ENCODE peak calls at places on chromosomes 13 and 19, in eight cellular contexts. One of them, this sample, is unnamed.

GRCh38 chr13:113411216-113412023 is 41.9 kb downstream of the ADPRHL1 start:
- DNase-seq in upper lobe of right lung: peak; percentile 62
- DNase-seq in MM.1S: no peak
- DNase-seq in pancreas: peak; percentile 32
- DNase-seq in left ventricle myocardium inferior: peak; percentile 79
- DNase-seq in IMR-90: peak; percentile 99
- DNase-seq in stomach: no peak
- DNase-seq in tibial artery: peak; percentile 71
- DNase-seq in this sample: no peak

GRCh38 chr13:48660356-48661076 is 6.8 kb downstream of the CYSLTR2 start:
- DNase-seq in upper lobe of right lung: no peak
- DNase-seq in MM.1S: no peak
- DNase-seq in pancreas: no peak
- DNase-seq in left ventricle myocardium inferior: no peak
- DNase-seq in IMR-90: no peak
- DNase-seq in stomach: no peak
- DNase-seq in tibial artery: no peak
- DNase-seq in this sample: peak; percentile 79

GRCh38 chr19:54616840-54617560 is 13.3 kb upstream of the LILRB1 start:
- DNase-seq in upper lobe of right lung: no peak
- DNase-seq in MM.1S: no peak
- DNase-seq in pancreas: no peak
- DNase-seq in left ventricle myocardium inferior: no peak
- DNase-seq in IMR-90: no peak
- DNase-seq in stomach: no peak
- DNase-seq in tibial artery: no peak
- DNase-seq in this sample: peak; percentile 74

GRCh38 chr13:114129649-114130062 is 2.8 kb downstream of the RASA3 start:
- DNase-seq in upper lobe of right lung: no peak
- DNase-seq in MM.1S: no peak
- DNase-seq in pancreas: no peak
- DNase-seq in left ventricle myocardium inferior: no peak
- DNase-seq in IMR-90: no peak
- DNase-seq in stomach: no peak
- DNase-seq in tibial artery: no peak
- DNase-seq in this sample: no peak

GRCh38 chr13:49731766-49732165 is 40.5 kb upstream of the EBPL start:
- DNase-seq in upper lobe of right lung: no peak
- DNase-seq in MM.1S: no peak
- DNase-seq in pancreas: no peak
- DNase-seq in left ventricle myocardium inferior: no peak
- DNase-seq in IMR-90: peak; percentile 91
- DNase-seq in stomach: no peak
- DNase-seq in tibial artery: no peak
- DNase-seq in this sample: no peak

GRCh38 chr19:30344446-30345425 is 27.4 kb upstream of the ZNF536 start:
- DNase-seq in upper lobe of right lung: no peak
- DNase-seq in MM.1S: no peak
- DNase-seq in pancreas: no peak
- DNase-seq in left ventricle myocardium inferior: no peak
- DNase-seq in IMR-90: no peak
- DNase-seq in stomach: no peak
- DNase-seq in tibial artery: no peak
- DNase-seq in this sample: no peak

GRCh38 chr13:79904581-79904980 is 423.6 kb downstream of the NDFIP2 start:
- DNase-seq in upper lobe of right lung: no peak
- DNase-seq in MM.1S: no peak
- DNase-seq in pancreas: no peak
- DNase-seq in left ventricle myocardium inferior: no peak
- DNase-seq in IMR-90: peak; percentile 8
- DNase-seq in stomach: no peak
- DNase-seq in tibial artery: no peak
- DNase-seq in this sample: no peak

GRCh38 chr13:20721454-20722357 is 18.2 kb downstream of the IL17D start:
- DNase-seq in upper lobe of right lung: peak; percentile 73
- DNase-seq in MM.1S: no peak
- DNase-seq in pancreas: no peak
- DNase-seq in left ventricle myocardium inferior: peak; percentile 55
- DNase-seq in IMR-90: peak; percentile 79
- DNase-seq in stomach: peak; percentile 56
- DNase-seq in tibial artery: peak; percentile 60
- DNase-seq in this sample: no peak

GRCh38 chr19:30326076-30326710 is 46.0 kb upstream of the ZNF536 start:
- DNase-seq in upper lobe of right lung: no peak
- DNase-seq in MM.1S: no peak
- DNase-seq in pancreas: no peak
- DNase-seq in left ventricle myocardium inferior: peak; percentile 70
- DNase-seq in IMR-90: no peak
- DNase-seq in stomach: no peak
- DNase-seq in tibial artery: no peak
- DNase-seq in this sample: no peak

GRCh38 chr13:73497430-73497829 is 438.6 kb downstream of the KLF5 start:
- DNase-seq in upper lobe of right lung: no peak
- DNase-seq in MM.1S: no peak
- DNase-seq in pancreas: no peak
- DNase-seq in left ventricle myocardium inferior: no peak
- DNase-seq in IMR-90: no peak
- DNase-seq in stomach: no peak
- DNase-seq in tibial artery: no peak
- DNase-seq in this sample: no peak

GRCh38 chr13:95644611-95645052 is at the start of gene DZIP1:
- DNase-seq in upper lobe of right lung: peak; percentile 75
- DNase-seq in MM.1S: peak; percentile 38
- DNase-seq in pancreas: peak; percentile 88
- DNase-seq in left ventricle myocardium inferior: peak; percentile 81
- DNase-seq in IMR-90: peak; percentile 83
- DNase-seq in stomach: peak; percentile 41
- DNase-seq in tibial artery: peak; percentile 57
- DNase-seq in this sample: no peak

GRCh38 chr19:35628264-35628564 is 622 bp upstream of the RBM42 start:
- DNase-seq in upper lobe of right lung: no peak
- DNase-seq in MM.1S: no peak
- DNase-seq in pancreas: no peak
- DNase-seq in left ventricle myocardium inferior: no peak
- DNase-seq in IMR-90: no peak
- DNase-seq in stomach: no peak
- DNase-seq in tibial artery: no peak
- DNase-seq in this sample: no peak

DNA sequence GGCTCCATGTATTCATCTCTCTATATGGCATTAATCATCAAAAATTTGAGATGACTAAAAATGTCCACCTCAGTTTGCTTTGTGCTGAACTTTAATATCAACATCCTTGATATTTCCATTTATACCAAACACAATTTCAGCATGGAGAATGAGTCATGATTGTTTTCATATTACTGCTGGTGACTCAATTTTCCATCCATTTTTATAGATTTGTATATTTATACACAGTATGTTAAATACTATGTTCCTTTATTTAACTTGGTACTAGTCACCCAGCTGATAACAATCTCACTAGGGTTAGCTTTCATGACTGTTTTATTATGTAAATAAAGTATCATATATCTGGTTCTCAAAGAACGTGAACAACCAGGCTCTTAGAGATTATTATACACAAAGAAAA is 1255.1 kb downstream of the SLITRK1 start:
- DNase-seq in upper lobe of right lung: no peak
- DNase-seq in MM.1S: no peak
- DNase-seq in pancreas: no peak
- DNase-seq in left ventricle myocardium inferior: no peak
- DNase-seq in IMR-90: peak; percentile 91
- DNase-seq in stomach: no peak
- DNase-seq in tibial artery: no peak
- DNase-seq in this sample: no peak
- H3K27ac ChIP-seq in upper lobe of right lung: no peak overlapping the region
- H3K27ac ChIP-seq in MM.1S: no peak overlapping the region
- H3K27ac ChIP-seq in pancreas: no peak overlapping the region
- H3K27ac ChIP-seq in left ventricle myocardium inferior: no peak overlapping the region
- H3K27ac ChIP-seq in IMR-90: no peak overlapping the region
- H3K27ac ChIP-seq in stomach: no peak overlapping the region
- H3K27ac ChIP-seq in tibial artery: no peak overlapping the region
- H3K27ac ChIP-seq in this sample: no peak overlapping the region

GRCh38 chr19:41154060-41154459 is 39.0 kb upstream of the CYP2S1 start:
- DNase-seq in upper lobe of right lung: no peak
- DNase-seq in MM.1S: no peak
- DNase-seq in pancreas: no peak
- DNase-seq in left ventricle myocardium inferior: no peak
- DNase-seq in IMR-90: no peak
- DNase-seq in stomach: no peak
- DNase-seq in tibial artery: no peak
- DNase-seq in this sample: no peak

GRCh38 chr19:41159861-41160260 is 33.2 kb upstream of the CYP2S1 start:
- DNase-seq in upper lobe of right lung: no peak
- DNase-seq in MM.1S: no peak
- DNase-seq in pancreas: no peak
- DNase-seq in left ventricle myocardium inferior: no peak
- DNase-seq in IMR-90: no peak
- DNase-seq in stomach: no peak
- DNase-seq in tibial artery: no peak
- DNase-seq in this sample: no peak

GRCh38 chr19:41161903-41162302 is 31.1 kb upstream of the CYP2S1 start:
- DNase-seq in upper lobe of right lung: no peak
- DNase-seq in MM.1S: no peak
- DNase-seq in pancreas: no peak
- DNase-seq in left ventricle myocardium inferior: no peak
- DNase-seq in IMR-90: no peak
- DNase-seq in stomach: no peak
- DNase-seq in tibial artery: no peak
- DNase-seq in this sample: no peak

DNA sequence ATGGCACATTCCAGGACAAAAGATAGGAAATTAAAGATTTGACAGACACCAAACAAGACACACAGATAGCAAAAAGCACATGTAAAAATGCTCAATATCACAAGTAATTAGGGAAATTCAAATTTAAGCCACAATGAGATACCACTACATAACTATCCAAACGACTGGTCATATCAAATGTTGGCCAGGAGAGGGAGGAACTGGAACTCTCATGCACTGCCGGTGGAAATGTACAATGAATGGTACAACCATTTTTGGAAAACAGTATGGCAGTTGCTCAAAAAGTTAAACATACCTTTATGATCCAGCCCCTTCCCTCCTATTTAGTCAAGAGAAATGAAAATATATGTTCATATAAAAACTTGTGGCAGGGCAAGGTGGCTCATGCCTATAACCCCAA is 36.8 kb upstream of the CYP2S1 start:
- DNase-seq in upper lobe of right lung: no peak
- DNase-seq in MM.1S: no peak
- DNase-seq in pancreas: no peak
- DNase-seq in left ventricle myocardium inferior: no peak
- DNase-seq in IMR-90: no peak
- DNase-seq in stomach: no peak
- DNase-seq in tibial artery: no peak
- DNase-seq in this sample: no peak
- TF ChIP-seq CTCF in upper lobe of right lung: peak; percentile 10
- TF ChIP-seq CTCF in MM.1S: no peak
- TF ChIP-seq CTCF in pancreas: no peak
- TF ChIP-seq CTCF in left ventricle myocardium inferior: no peak
- TF ChIP-seq CTCF in IMR-90: no peak
- TF ChIP-seq CTCF in stomach: no peak
- TF ChIP-seq CTCF in tibial artery: no peak
- TF ChIP-seq CTCF in this sample: no peak

DNA sequence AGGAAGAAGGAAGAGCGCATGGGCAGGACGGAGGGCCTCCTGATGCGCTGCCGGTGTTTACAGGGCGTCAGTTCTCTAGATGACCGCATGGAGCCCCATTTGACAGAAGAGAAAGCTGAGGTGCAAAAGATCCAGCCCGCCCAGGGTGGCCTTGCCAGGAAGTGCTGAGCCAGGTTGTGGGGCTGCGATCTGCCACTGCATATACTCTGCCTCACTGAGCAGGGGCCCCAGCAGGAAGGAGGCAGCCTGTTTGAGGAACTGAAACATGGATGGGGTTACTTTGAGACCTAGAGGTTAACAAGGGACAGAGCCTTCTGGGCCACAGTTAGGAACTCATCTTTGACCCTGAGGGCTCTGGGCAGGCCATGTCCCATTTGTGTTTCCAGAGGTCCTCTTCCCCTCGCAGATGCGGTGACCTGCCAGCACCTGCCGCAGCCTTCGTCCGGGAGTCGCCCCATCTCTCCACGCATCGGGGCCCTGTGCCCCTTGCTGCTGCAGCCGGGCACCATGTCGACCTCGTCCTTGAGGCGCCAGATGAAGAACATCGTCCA is 3.2 kb downstream of the EPN1 start:
- DNase-seq in upper lobe of right lung: no peak
- DNase-seq in MM.1S: peak; percentile 88
- DNase-seq in pancreas: peak; percentile 56
- DNase-seq in left ventricle myocardium inferior: peak; percentile 45
- DNase-seq in IMR-90: no peak
- DNase-seq in stomach: peak; percentile 43
- DNase-seq in tibial artery: peak; percentile 62
- DNase-seq in this sample: no peak
- H3K27ac ChIP-seq in upper lobe of right lung: peak overlapping the region; percentile 36
- H3K27ac ChIP-seq in MM.1S: peak overlapping the region; percentile 87
- H3K27ac ChIP-seq in pancreas: peak overlapping the region; percentile 83
- H3K27ac ChIP-seq in left ventricle myocardium inferior: peak overlapping the region; percentile 97
- H3K27ac ChIP-seq in IMR-90: no peak overlapping the region
- H3K27ac ChIP-seq in stomach: peak overlapping the region; percentile 92
- H3K27ac ChIP-seq in tibial artery: no peak overlapping the region
- H3K27ac ChIP-seq in this sample: no peak overlapping the region

GRCh38 chr19:41998246-41999020 is 4.4 kb upstream of the ATP1A3 start:
- DNase-seq in upper lobe of right lung: no peak
- DNase-seq in MM.1S: peak; percentile 45
- DNase-seq in pancreas: no peak
- DNase-seq in left ventricle myocardium inferior: peak; percentile 38
- DNase-seq in IMR-90: peak; percentile 39
- DNase-seq in stomach: peak; percentile 29
- DNase-seq in tibial artery: no peak
- DNase-seq in this sample: no peak
- TF ChIP-seq CTCF in upper lobe of right lung: peak; percentile 47
- TF ChIP-seq CTCF in MM.1S: peak; percentile 63
- TF ChIP-seq CTCF in pancreas: peak; percentile 36
- TF ChIP-seq CTCF in left ventricle myocardium inferior: peak; percentile 76
- TF ChIP-seq CTCF in IMR-90: peak; percentile 68
- TF ChIP-seq CTCF in stomach: no peak
- TF ChIP-seq CTCF in tibial artery: peak; percentile 42
- TF ChIP-seq CTCF in this sample: peak; percentile 72

DNA sequence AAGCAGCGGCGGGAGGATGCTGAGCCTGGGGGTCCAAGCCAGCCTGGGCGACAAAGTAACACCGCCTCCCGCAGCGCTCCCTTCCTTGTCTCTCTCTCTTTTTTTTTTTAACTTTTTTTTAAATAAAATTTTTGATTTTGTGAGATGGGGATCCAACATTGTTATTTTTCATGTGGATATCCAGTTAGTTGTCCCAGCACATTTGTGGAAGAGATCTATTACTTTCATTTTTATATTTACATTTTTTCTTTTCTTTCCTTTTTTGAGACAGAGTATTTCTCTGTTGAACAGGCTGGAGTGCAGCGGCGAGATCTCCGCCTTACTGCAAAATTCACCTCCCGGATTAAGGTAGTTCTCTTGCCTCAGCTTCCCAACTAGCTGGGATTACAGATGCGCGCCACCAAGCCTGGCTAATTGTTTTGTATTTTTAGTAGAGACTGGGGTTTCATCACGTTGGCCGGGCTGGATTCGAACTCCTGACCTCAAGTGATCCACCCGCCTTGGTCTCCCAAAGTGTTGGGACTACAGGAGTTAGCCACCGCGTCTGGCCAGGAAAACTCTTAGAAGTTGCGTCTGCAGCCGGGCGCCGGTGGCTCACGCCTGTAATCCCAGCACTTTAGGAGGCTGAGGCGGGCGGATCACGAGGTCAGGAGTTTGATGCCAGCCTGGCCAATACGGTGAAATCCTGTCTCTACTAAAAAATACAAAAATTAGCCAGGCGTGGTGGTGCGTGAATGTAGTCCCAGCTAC is 19.4 kb downstream of the ZNF816 start:
- DNase-seq in upper lobe of right lung: no peak
- DNase-seq in MM.1S: no peak
- DNase-seq in pancreas: no peak
- DNase-seq in left ventricle myocardium inferior: no peak
- DNase-seq in IMR-90: no peak
- DNase-seq in stomach: no peak
- DNase-seq in tibial artery: no peak
- DNase-seq in this sample: no peak
- H3K27ac ChIP-seq in upper lobe of right lung: peak overlapping the region; percentile 85
- H3K27ac ChIP-seq in MM.1S: no peak overlapping the region
- H3K27ac ChIP-seq in pancreas: peak overlapping the region; percentile 84
- H3K27ac ChIP-seq in left ventricle myocardium inferior: peak overlapping the region; percentile 87
- H3K27ac ChIP-seq in IMR-90: peak overlapping the region; percentile 50
- H3K27ac ChIP-seq in stomach: peak overlapping the region; percentile 93
- H3K27ac ChIP-seq in tibial artery: peak overlapping the region; percentile 96
- H3K27ac ChIP-seq in this sample: peak overlapping the region; percentile 85

This sample was measured in esophagus muscularis mucosa.